ENCODE peak calls at places on chromosome 16, in nine cellular contexts. One of them, this sample, is unnamed.

GRCh38 chr16:89300311-89300975 is 82.9 kb downstream of the ZNF778 start:
- DNase-seq in fibroblast of the aortic adventitia: peak; percentile 80
- DNase-seq in Right ventricle myocardium inferior: peak; percentile 72
- DNase-seq in epithelial cell of esophagus: no peak
- DNase-seq in GOT3: no peak
- DNase-seq in lower leg skin: no peak
- DNase-seq in heart left ventricle: peak; percentile 69
- DNase-seq in activated CD4-positive, CD25-positive, alpha-beta regulatory T cell treated with anti-CD3 and anti-CD28 coated beads, Interleukin-2, amount 50 U/mL, for 16 hours: no peak
- DNase-seq in activated T-helper 1 cell treated with anti-CD3 and anti-CD28 coated beads, Interleukin-2, amount 50 U/mL, for 16 hours: no peak
- DNase-seq in this sample: no peak

GRCh38 chr16:4298761-4299522 is 16.9 kb upstream of the GLIS2 start:
- DNase-seq in fibroblast of the aortic adventitia: peak; percentile 94
- DNase-seq in Right ventricle myocardium inferior: peak; percentile 81
- DNase-seq in epithelial cell of esophagus: peak; percentile 95
- DNase-seq in GOT3: peak; percentile 24
- DNase-seq in lower leg skin: peak; percentile 68
- DNase-seq in heart left ventricle: peak; percentile 80
- DNase-seq in activated CD4-positive, CD25-positive, alpha-beta regulatory T cell treated with anti-CD3 and anti-CD28 coated beads, Interleukin-2, amount 50 U/mL, for 16 hours: no peak
- DNase-seq in activated T-helper 1 cell treated with anti-CD3 and anti-CD28 coated beads, Interleukin-2, amount 50 U/mL, for 16 hours: no peak
- DNase-seq in this sample: no peak

GRCh38 chr16:55107851-55108250 is 177.2 kb downstream of the IRX5 start:
- DNase-seq in fibroblast of the aortic adventitia: no peak
- DNase-seq in Right ventricle myocardium inferior: no peak
- DNase-seq in epithelial cell of esophagus: no peak
- DNase-seq in GOT3: no peak
- DNase-seq in lower leg skin: no peak
- DNase-seq in heart left ventricle: no peak
- DNase-seq in activated CD4-positive, CD25-positive, alpha-beta regulatory T cell treated with anti-CD3 and anti-CD28 coated beads, Interleukin-2, amount 50 U/mL, for 16 hours: no peak
- DNase-seq in activated T-helper 1 cell treated with anti-CD3 and anti-CD28 coated beads, Interleukin-2, amount 50 U/mL, for 16 hours: no peak
- DNase-seq in this sample: no peak

GRCh38 chr16:19885456-19886060 is 910 bp upstream of the GPRC5B start:
- DNase-seq in fibroblast of the aortic adventitia: no peak
- DNase-seq in Right ventricle myocardium inferior: no peak
- DNase-seq in epithelial cell of esophagus: no peak
- DNase-seq in GOT3: no peak
- DNase-seq in lower leg skin: no peak
- DNase-seq in heart left ventricle: no peak
- DNase-seq in activated CD4-positive, CD25-positive, alpha-beta regulatory T cell treated with anti-CD3 and anti-CD28 coated beads, Interleukin-2, amount 50 U/mL, for 16 hours: no peak
- DNase-seq in activated T-helper 1 cell treated with anti-CD3 and anti-CD28 coated beads, Interleukin-2, amount 50 U/mL, for 16 hours: no peak
- DNase-seq in this sample: no peak

GRCh38 chr16:3088450-3088849 is 10.6 kb downstream of the ZSCAN10 start:
- DNase-seq in fibroblast of the aortic adventitia: no peak
- DNase-seq in Right ventricle myocardium inferior: no peak
- DNase-seq in epithelial cell of esophagus: no peak
- DNase-seq in GOT3: no peak
- DNase-seq in lower leg skin: no peak
- DNase-seq in heart left ventricle: no peak
- DNase-seq in activated CD4-positive, CD25-positive, alpha-beta regulatory T cell treated with anti-CD3 and anti-CD28 coated beads, Interleukin-2, amount 50 U/mL, for 16 hours: no peak
- DNase-seq in activated T-helper 1 cell treated with anti-CD3 and anti-CD28 coated beads, Interleukin-2, amount 50 U/mL, for 16 hours: no peak
- DNase-seq in this sample: no peak

GRCh38 chr16:88506723-88507122 is 53.6 kb downstream of the ZFPM1 start:
- DNase-seq in fibroblast of the aortic adventitia: no peak
- DNase-seq in Right ventricle myocardium inferior: no peak
- DNase-seq in epithelial cell of esophagus: no peak
- DNase-seq in GOT3: no peak
- DNase-seq in lower leg skin: no peak
- DNase-seq in heart left ventricle: no peak
- DNase-seq in activated CD4-positive, CD25-positive, alpha-beta regulatory T cell treated with anti-CD3 and anti-CD28 coated beads, Interleukin-2, amount 50 U/mL, for 16 hours: no peak
- DNase-seq in activated T-helper 1 cell treated with anti-CD3 and anti-CD28 coated beads, Interleukin-2, amount 50 U/mL, for 16 hours: no peak
- DNase-seq in this sample: no peak

GRCh38 chr16:30637952-30638351 is 12.8 kb upstream of the PRR14 start:
- DNase-seq in fibroblast of the aortic adventitia: peak; percentile 42
- DNase-seq in Right ventricle myocardium inferior: no peak
- DNase-seq in epithelial cell of esophagus: peak; percentile 72
- DNase-seq in GOT3: no peak
- DNase-seq in lower leg skin: no peak
- DNase-seq in heart left ventricle: no peak
- DNase-seq in activated CD4-positive, CD25-positive, alpha-beta regulatory T cell treated with anti-CD3 and anti-CD28 coated beads, Interleukin-2, amount 50 U/mL, for 16 hours: no peak
- DNase-seq in activated T-helper 1 cell treated with anti-CD3 and anti-CD28 coated beads, Interleukin-2, amount 50 U/mL, for 16 hours: no peak
- DNase-seq in this sample: no peak

GRCh38 chr16:82915139-82915824 is 288.5 kb downstream of the CDH13 start:
- DNase-seq in fibroblast of the aortic adventitia: no peak
- DNase-seq in Right ventricle myocardium inferior: no peak
- DNase-seq in epithelial cell of esophagus: no peak
- DNase-seq in GOT3: no peak
- DNase-seq in lower leg skin: no peak
- DNase-seq in heart left ventricle: no peak
- DNase-seq in activated CD4-positive, CD25-positive, alpha-beta regulatory T cell treated with anti-CD3 and anti-CD28 coated beads, Interleukin-2, amount 50 U/mL, for 16 hours: no peak
- DNase-seq in activated T-helper 1 cell treated with anti-CD3 and anti-CD28 coated beads, Interleukin-2, amount 50 U/mL, for 16 hours: no peak
- DNase-seq in this sample: no peak

GRCh38 chr16:86882586-86883280 is 304.4 kb downstream of the FOXL1 start:
- DNase-seq in fibroblast of the aortic adventitia: peak; percentile 86
- DNase-seq in Right ventricle myocardium inferior: no peak
- DNase-seq in epithelial cell of esophagus: peak; percentile 70
- DNase-seq in GOT3: no peak
- DNase-seq in lower leg skin: no peak
- DNase-seq in heart left ventricle: peak; percentile 60
- DNase-seq in activated CD4-positive, CD25-positive, alpha-beta regulatory T cell treated with anti-CD3 and anti-CD28 coated beads, Interleukin-2, amount 50 U/mL, for 16 hours: no peak
- DNase-seq in activated T-helper 1 cell treated with anti-CD3 and anti-CD28 coated beads, Interleukin-2, amount 50 U/mL, for 16 hours: no peak
- DNase-seq in this sample: no peak

GRCh38 chr16:72284042-72284789 is 112.3 kb upstream of the PMFBP1 start:
- DNase-seq in fibroblast of the aortic adventitia: no peak
- DNase-seq in Right ventricle myocardium inferior: no peak
- DNase-seq in epithelial cell of esophagus: peak; percentile 41
- DNase-seq in GOT3: no peak
- DNase-seq in lower leg skin: no peak
- DNase-seq in heart left ventricle: no peak
- DNase-seq in activated CD4-positive, CD25-positive, alpha-beta regulatory T cell treated with anti-CD3 and anti-CD28 coated beads, Interleukin-2, amount 50 U/mL, for 16 hours: no peak
- DNase-seq in activated T-helper 1 cell treated with anti-CD3 and anti-CD28 coated beads, Interleukin-2, amount 50 U/mL, for 16 hours: no peak
- DNase-seq in this sample: no peak

GRCh38 chr16:57562066-57562465 is 19.6 kb downstream of the ADGRG5 start:
- DNase-seq in fibroblast of the aortic adventitia: no peak
- DNase-seq in Right ventricle myocardium inferior: no peak
- DNase-seq in epithelial cell of esophagus: no peak
- DNase-seq in GOT3: no peak
- DNase-seq in lower leg skin: no peak
- DNase-seq in heart left ventricle: no peak
- DNase-seq in activated CD4-positive, CD25-positive, alpha-beta regulatory T cell treated with anti-CD3 and anti-CD28 coated beads, Interleukin-2, amount 50 U/mL, for 16 hours: no peak
- DNase-seq in activated T-helper 1 cell treated with anti-CD3 and anti-CD28 coated beads, Interleukin-2, amount 50 U/mL, for 16 hours: no peak
- DNase-seq in this sample: no peak

GRCh38 chr16:75909746-75910145 is 183.5 kb upstream of the CPHXL start:
- DNase-seq in fibroblast of the aortic adventitia: no peak
- DNase-seq in Right ventricle myocardium inferior: no peak
- DNase-seq in epithelial cell of esophagus: peak; percentile 74
- DNase-seq in GOT3: no peak
- DNase-seq in lower leg skin: no peak
- DNase-seq in heart left ventricle: no peak
- DNase-seq in activated CD4-positive, CD25-positive, alpha-beta regulatory T cell treated with anti-CD3 and anti-CD28 coated beads, Interleukin-2, amount 50 U/mL, for 16 hours: no peak
- DNase-seq in activated T-helper 1 cell treated with anti-CD3 and anti-CD28 coated beads, Interleukin-2, amount 50 U/mL, for 16 hours: no peak
- DNase-seq in this sample: no peak